ENCODE peak calls at places on chromosome 6, in four cellular contexts. M, E, Z and H are unnamed samples.

GRCh38 chr6:14059791-14060436 is 57.7 kb upstream of the CD83 start:
- DNase-seq in Z (no peak), M (no peak), E (no peak), H (no peak)

GRCh38 chr6:168052291-168052891 is 26.6 kb downstream of the FRMD1 start:
- DNase-seq in M (no peak), E (no peak), Z (no peak), H (no peak)

GRCh38 chr6:84771732-84772131 is 7.3 kb upstream of the TBX18 start:
- DNase-seq in E (no peak), Z (no peak), M (no peak), H (no peak)

GRCh38 chr6:11054722-11055121 is 10.6 kb upstream of the ELOVL2 start:
- DNase-seq in M (no peak), E (no peak), Z (no peak), H (no peak)

GRCh38 chr6:55293116-55293515 is 34.2 kb upstream of the GFRAL start:
- DNase-seq in M (peak), E (peak), Z (peak), H (no peak)

GRCh38 chr6:168877821-168878282 is 375.8 kb downstream of the THBS2 start:
- DNase-seq in Z (no peak), E (no peak), M (no peak), H (no peak)

GRCh38 chr6:132461958-132462357 is 51.0 kb downstream of the STX7 start:
- DNase-seq in Z (no peak), E (no peak), M (no peak), H (no peak)

GRCh38 chr6:26056583-26057350 is 30.5 kb upstream of the HFE start:
- DNase-seq in M (peak), E (no peak), Z (peak), H (peak)

GRCh38 chr6:132202569-132202968 is 198.7 kb downstream of the MOXD1 start:
- DNase-seq in M (no peak), E (no peak), Z (no peak), H (no peak)

GRCh38 chr6:155346957-155347356 is 32.7 kb upstream of the TFB1M start:
- DNase-seq in M (no peak), Z (no peak), E (no peak), H (no peak)

GRCh38 chr6:154354265-154354777 is 2.3 kb downstream of the IPCEF1 start:
- DNase-seq in Z (no peak), M (no peak), E (no peak), H (no peak)

GRCh38 chr6:26537160-26537845 is 863 bp upstream of the HMGN4 start:
- DNase-seq in Z (peak), E (peak), M (peak), H (peak)

GRCh38 chr6:168926306-168926705 is 327.3 kb downstream of the THBS2 start:
- DNase-seq in Z (no peak), M (no peak), E (no peak), H (no peak)

GRCh38 chr6:40997256-40997957 is 41.6 kb downstream of the UNC5CL start:
- DNase-seq in E (peak), Z (peak), M (peak), H (no peak)

GRCh38 chr6:3960754-3961361 is 111.7 kb downstream of the FAM50B start:
- DNase-seq in Z (no peak), E (no peak), M (no peak), H (no peak)

GRCh38 chr6:36837686-36838085 is 1.6 kb downstream of the CPNE5 start:
- DNase-seq in Z (no peak), M (no peak), E (no peak), H (no peak)

DNA sequence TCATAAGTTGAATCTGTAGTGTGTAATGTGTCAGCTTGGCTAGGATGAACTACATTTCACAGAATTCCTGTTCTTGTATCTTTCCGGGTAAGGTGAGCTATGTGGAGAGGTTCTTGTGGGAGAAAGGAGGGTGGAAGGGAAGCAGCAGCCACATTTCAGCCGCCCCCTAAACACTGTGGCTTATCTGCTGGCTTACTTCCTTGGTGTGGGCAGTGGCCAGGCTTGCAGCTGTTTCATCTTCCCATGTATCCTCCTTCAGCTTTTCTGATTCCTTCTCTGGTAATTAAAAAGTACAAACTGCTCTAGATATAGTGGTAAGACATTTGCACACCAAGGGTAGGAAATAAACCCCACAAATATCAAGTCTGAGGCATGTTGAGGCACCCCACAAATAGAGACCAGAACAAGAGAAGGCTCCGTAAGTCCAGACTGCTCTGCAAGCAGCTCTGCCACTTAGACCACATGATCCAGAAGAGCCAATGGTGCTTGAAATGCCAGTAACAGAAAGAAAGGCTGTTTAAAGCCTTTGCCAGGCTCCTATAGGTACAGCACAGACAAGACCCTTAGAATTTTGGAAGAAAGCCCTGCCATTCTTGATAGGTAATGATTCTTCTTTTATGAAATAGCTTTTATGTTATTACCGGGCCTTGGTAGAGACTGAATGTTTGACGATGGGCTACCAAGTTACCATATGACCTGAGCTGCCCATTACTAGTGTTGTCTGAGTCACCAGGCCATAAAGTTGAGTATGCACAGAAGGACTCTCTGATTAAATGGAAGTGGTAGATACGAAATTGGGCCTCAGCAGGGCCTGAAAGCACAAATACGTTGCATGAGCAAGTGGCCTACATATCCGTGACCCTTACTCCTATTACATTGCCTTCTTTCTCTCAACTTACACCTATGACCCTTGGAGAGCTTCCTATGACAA is 215.0 kb upstream of the SGK1 start:
- DNase-seq in M (no peak), Z (no peak), E (no peak), H (no peak)
- H3K27ac ChIP-seq in M (no peak), Z (no peak), E (no peak), H (no peak)

DNA sequence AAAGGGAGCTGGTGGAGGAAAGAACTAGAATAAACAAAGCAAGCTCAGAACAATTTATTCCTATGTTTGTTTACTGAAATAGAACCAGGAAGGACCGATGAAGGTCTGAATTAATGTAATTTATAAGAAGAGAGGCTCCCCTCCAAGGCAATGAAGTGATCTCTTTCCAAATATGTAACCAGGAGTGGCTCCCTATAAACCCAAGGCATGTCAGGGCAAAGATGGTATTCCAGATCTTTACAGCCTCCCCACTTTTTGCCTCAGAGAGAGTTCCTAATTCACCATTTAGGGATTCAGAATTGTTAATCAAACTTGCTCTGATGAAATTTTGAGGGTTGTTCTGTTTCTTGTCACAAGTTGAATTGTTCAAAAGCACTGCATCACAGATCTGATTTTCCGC is 88.8 kb downstream of the HDGFL1 start:
- DNase-seq in E (no peak), M (no peak), Z (no peak), H (no peak)
- TF ChIP-seq TCF7L2 in E (no peak), M (no peak), Z (no peak), H (no peak)

DNA sequence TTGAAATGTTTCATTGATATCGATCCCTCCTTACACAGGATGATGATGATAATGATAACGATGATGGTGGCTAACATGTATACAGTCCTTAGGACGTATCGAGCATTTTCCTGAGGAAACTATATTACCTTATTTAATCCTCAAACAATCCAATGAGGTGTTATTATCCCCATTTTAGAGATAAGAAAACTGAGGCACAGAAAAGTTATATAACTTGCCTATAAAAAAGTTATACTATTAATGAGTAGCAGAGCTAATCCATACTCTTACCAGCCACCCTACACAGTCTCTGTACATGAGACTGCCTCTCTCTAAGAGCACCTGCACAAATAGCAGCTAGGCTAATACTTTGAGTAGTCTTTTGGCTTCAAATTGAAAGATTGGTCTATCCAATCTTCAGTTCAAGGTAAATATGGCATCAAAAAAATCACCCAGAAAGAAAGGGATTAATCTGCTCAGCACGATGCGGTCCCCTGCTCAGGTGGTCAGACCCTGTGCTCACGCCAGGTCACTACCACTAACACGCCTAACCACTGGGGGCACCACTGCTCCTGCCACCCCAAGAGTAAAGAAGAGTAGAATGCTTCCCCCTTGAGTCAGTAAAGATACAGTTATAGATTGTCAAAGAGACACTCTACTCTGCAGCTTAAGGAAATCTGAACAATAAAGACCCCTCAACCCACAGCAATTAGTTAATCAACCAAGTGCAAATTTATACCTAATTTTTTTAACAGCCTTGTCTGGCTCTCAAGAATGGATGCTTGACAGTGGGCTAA is 15.0 kb downstream of the GABBR1 start:
- DNase-seq in M (no peak), Z (peak), E (no peak), H (no peak)
- TF ChIP-seq CTCF in M (no peak), Z (peak), E (peak), H (peak)

DNA sequence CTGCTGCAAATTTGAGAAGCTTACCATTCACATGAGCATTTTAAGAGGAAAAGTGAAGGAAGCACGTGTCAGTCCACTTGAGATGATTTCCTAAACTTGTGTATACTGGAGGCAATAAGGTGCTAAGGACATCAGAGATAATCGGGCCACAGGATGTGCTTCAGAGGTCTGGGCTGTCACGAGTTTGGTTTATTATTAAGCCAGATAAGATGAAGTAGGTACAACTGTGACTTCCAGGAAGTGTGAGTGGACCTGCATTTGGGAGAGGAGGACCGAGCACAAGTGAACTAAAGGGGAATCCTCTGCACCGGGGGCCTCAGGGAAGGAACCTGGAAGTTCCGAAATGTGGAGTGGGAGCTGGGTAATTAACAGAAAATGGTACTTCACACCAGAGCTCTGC is 1.4 kb downstream of the SAMD5 start:
- DNase-seq in M (peak), Z (no peak), E (no peak), H (no peak)
- H3K27ac ChIP-seq in M (no peak), Z (no peak), E (no peak), H (no peak)

DNA sequence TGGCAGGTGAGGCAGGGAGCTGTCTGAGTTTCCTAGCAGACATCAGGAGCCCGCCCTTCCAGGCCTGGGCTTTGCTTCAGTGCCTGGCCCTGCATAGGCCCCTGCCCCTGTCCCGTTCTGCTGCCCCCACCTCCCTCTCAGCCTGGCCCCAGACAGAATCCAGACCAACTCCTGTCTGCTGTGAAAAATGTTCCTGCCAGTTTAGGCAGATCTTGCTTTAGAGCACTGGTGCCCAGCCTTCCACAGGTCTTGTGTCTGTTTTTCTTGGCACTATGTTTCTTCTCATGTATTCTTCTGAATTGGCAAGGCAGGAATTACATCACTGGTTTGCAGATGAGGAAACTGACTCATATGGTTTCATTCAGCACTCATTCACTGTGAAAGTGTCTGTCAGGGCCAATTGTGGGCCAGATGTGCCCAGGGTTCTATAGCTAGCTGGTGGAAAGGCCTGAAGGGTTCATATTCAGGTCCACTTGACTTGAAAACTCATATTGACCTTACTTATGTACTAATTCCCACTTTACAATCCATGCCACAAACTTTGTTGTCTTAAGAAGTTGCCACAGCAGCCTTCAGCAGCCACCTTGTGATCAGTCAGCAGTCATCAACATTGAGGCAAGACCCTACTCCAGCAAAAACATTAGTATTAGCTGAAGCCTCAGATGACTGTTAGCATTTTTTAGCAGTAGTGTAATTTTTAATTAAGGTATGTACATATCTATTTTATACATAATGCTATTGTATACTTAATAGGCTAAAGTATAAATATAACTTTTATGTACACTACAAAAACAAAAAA is 40.5 kb downstream of the HLA-F start:
- DNase-seq in M (no peak), Z (no peak), E (no peak), H (no peak)
- TF ChIP-seq TCF7L2 in M (no peak), Z (no peak), E (no peak), H (no peak)

DNA sequence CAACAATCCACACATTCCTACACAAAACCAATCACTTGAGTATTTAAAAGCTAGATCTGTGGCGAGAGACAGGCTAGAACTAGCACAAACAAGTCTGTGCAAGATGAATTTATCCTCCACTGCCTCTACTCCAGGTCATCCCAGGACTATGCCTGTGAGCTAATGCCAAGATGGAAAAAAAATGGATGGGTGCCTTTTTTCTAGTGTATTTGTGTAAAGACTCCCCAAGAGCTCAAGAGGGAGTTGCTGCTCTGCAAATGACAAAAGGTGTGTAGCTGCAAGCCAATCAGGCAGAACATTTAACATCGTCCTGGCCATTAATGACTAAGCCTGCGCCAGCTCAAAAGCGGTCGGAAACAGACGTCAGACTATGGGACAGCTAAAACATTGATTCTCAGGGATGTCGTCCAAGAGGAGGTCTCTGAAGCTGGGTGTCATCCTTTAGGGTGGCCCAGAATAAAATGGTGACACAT is 21.9 kb downstream of the ATXN1 start:
- DNase-seq in M (peak), Z (no peak), E (no peak), H (no peak)
- TF ChIP-seq CTCF in M (peak), Z (no peak), E (no peak), H (peak)

GRCh38 chr6:89984926-89985743 is 90.9 kb downstream of the GJA10 start:
- DNase-seq in M (no peak), E (no peak), Z (peak), H (no peak)
- H3K27ac ChIP-seq in M (no peak), E (no peak), Z (no peak), H (no peak)

DNA sequence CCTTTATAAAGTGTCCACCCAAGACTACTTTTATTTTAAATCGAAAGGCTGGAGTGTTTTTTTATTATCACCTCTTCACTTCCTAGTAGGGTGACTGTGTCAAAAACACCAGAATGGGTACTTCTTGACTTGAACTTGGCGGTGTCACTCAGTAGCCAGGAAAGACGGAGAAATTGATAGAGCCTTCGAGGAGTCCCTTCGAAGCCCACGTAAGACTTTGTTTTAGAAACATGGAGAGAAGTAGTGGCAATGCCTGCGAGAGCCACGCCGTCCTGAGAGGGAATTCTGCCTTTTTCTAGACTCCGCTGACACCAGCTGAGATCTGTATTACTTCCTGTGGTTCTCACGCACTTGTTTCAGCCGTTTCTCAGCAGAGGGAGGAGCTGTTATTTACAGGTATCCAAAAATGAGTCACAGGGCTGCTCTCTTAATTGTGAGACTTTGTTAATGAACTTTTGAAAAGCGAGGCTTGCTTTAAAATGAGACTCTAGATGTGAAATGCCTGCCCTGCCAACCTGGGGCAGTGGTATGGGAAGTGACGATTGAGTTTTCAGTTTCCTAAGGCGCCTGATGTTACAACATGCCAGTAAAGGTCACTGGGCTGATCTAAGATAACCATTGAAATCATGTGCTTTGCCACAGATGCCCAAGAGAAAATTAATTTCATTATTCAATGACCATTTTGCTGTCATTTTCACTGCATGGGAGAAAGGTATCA is 852 bp downstream of the STX11 start:
- DNase-seq in Z (no peak), E (no peak), M (no peak), H (peak)
- TF ChIP-seq TCF7L2 in Z (no peak), E (no peak), M (no peak), H (no peak)

GRCh38 chr6:114735118-114735730 is 392.4 kb upstream of the HS3ST5 start:
- DNase-seq in Z (no peak), M (no peak), E (no peak), H (no peak)
- TF ChIP-seq CTCF in Z (no peak), M (no peak), E (no peak), H (no peak)

GRCh38 chr6:46016063-46016608 is 476 bp upstream of the CLIC5 start:
- DNase-seq in E (no peak), M (no peak), Z (no peak), H (no peak)
- H3K27ac ChIP-seq in E (no peak), M (no peak), Z (no peak), H (no peak)